ENCODE peak calls at places on chromosomes 6 and 20, in eight cellular contexts. A, S, I, M, U, P, W and R are unnamed samples.

GRCh38 chr20:63501818-63502670 is 3.2 kb upstream of the EEF1A2 start:
- DNase-seq in P (no peak), W (no peak), S (peak; percentile 16), U (no peak), M (no peak), A (no peak), I (peak; percentile 56), R (no peak)

GRCh38 chr6:128161839-128162238 is 261.0 kb upstream of the THEMIS start:
- DNase-seq in W (no peak), M (no peak), U (no peak), P (no peak), I (no peak), S (no peak), A (no peak), R (no peak)

GRCh38 chr6:16591681-16592549 is 169.3 kb downstream of the ATXN1 start:
- DNase-seq in A (no peak), I (no peak), S (no peak), W (no peak), M (no peak), U (no peak), P (no peak), R (no peak)

GRCh38 chr6:106254636-106255035 is 70.9 kb downstream of the ATG5 start:
- DNase-seq in U (no peak), W (no peak), A (no peak), S (peak; percentile 70), P (no peak), I (peak; percentile 11), M (no peak), R (no peak)

GRCh38 chr6:30712441-30712840 is 4.6 kb downstream of the MDC1 start:
- DNase-seq in S (no peak), P (no peak), M (no peak), W (no peak), A (no peak), I (no peak), U (no peak), R (no peak)

GRCh38 chr6:163391983-163392382 is 22.5 kb upstream of the QKI start:
- DNase-seq in M (no peak), A (no peak), W (no peak), I (no peak), S (no peak), P (no peak), U (no peak), R (no peak)

GRCh38 chr6:79170431-79170830 is 64.1 kb downstream of the HMGN3 start:
- DNase-seq in A (no peak), P (no peak), M (no peak), W (no peak), I (no peak), S (no peak), U (no peak), R (no peak)

GRCh38 chr6:135212020-135212806 is 31.1 kb downstream of the MYB start:
- DNase-seq in P (peak; percentile 2), M (no peak), S (peak; percentile 56), I (no peak), U (no peak), A (no peak), W (no peak), R (no peak)

GRCh38 chr20:1299522-1299921 is 29.4 kb downstream of the SDCBP2 start:
- DNase-seq in I (peak; percentile 16), M (no peak), A (no peak), P (peak; percentile 37), W (no peak), U (no peak), S (no peak), R (no peak)

GRCh38 chr6:31945507-31946369 is at the start of gene CFB:
- DNase-seq in W (peak; percentile 84), P (peak; percentile 96), M (peak; percentile 56), I (no peak), U (peak; percentile 100), A (peak; percentile 83), S (peak; percentile 86), R (peak; percentile 90)
- TF ChIP-seq POLR2A in W (peak; percentile 33), P (no peak), M (no peak), I (no peak), U (no peak), A (peak; percentile 63), S (no peak), R (no peak)

DNA sequence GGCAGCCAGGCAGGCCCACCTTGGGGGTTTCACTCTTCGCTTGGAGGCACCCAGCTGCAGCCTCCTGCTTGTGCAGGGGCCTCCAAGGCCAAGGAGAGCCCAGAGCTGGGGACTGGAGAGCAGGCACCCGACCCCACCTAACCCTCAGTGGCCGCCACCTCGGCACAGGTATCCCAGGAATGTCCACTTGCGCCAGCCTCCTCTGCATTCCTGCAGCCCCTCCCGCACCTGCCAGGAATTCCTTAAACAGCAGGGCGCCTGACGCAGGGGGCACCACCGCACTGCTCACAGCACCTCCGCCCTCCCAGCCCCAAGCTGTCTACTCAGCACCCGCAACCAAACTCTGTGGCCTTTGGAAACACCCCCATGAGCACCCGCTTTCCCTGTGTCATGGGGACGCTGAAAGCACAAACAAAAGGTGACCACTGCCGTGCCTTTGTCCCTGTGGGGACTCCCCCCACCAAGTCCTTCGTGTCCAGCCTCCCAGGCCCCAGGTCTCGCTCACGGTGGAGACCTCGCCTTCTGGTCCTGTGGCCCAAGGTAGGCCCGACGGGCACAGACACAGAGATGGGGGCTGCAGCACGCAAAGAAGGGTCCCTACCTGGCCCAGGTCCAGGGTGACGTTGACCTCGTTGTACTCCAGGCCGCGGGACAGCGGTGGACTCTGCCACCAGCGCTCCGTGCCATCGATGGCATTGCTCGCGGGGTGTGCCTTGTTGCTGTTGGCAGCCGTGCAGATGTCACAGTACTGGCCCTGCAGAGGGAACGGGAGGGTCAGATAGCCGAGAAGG is 5.1 kb downstream of the LAMA5 start:
- DNase-seq in S (no peak), I (no peak), P (no peak), A (peak; percentile 26), U (peak; percentile 60), M (no peak), W (peak; percentile 20), R (peak; percentile 40)
- TF ChIP-seq POLR2A in S (no peak), I (no peak), P (no peak), A (no peak), U (no peak), M (no peak), W (no peak), R (no peak)

GRCh38 chr6:33416386-33417126 is 1.4 kb downstream of the CUTA start:
- DNase-seq in W (no peak), P (no peak), I (no peak), U (no peak), S (peak; percentile 55), A (no peak), M (no peak), R (peak; percentile 21)
- TF ChIP-seq POLR2A in W (no peak), P (no peak), I (no peak), U (no peak), S (no peak), A (no peak), M (no peak), R (no peak)

GRCh38 chr6:142152731-142153130 is 5.7 kb downstream of the VTA1 start:
- DNase-seq in A (no peak), P (no peak), S (peak; percentile 82), I (no peak), M (peak; percentile 10), U (no peak), W (no peak), R (no peak)

DNA sequence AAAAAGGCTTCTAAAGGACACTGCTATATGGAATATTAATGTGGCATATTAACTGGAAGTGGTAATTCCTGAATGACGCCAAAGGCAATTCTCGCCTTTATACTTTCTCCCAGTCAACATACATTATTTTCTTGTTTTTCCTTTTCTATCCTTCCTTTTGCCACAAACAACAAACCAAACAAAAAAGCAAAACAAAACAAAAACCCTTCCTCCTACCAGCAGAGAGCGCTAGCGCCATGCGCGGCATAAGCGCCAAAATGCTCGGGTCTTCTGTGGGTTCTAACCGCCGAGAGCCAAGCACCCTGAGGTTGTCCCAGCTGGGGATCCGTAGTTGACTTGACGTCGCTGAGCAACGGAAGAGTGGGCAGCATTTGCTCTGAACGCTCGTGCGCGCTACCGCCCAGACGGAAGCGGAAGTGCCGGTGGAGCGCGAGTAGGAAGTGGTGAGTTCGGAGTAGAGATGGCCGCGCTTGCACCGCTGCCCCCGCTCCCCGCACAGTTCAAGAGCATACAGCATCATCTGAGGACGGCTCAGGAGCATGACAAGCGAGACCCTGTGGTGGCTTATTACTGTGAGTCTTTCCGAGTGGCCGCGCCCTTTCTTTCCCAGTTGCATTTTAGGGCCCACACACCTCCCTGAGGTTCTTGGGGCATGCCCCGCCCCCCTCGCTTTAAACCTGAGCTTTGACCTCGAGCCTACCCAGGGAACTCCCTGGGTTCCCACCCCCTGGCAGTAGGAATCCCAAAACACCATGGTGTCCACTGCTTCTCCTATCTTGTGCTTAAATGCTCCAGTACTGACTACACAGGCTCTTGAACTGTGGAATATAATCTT is at the start of the genes NMBR and VTA1:
- DNase-seq in U (peak; percentile 100), P (peak; percentile 49), S (peak; percentile 100), W (peak; percentile 97), A (peak; percentile 98), I (peak; percentile 100), M (peak; percentile 99), R (peak; percentile 97)
- TF ChIP-seq POLR2A in U (peak; percentile 98), P (peak; percentile 77), S (peak; percentile 56), W (peak; percentile 33), A (no peak), I (peak; percentile 94), M (peak; percentile 90), R (peak; percentile 5)

GRCh38 chr20:37344506-37345338 is 1.2 kb upstream of the SRC start:
- DNase-seq in W (no peak), A (peak; percentile 84), M (no peak), S (no peak), U (peak; percentile 77), P (no peak), I (no peak), R (no peak)

GRCh38 chr20:37346526-37347346 is 796 bp downstream of the SRC start:
- DNase-seq in A (no peak), I (no peak), M (no peak), P (no peak), U (no peak), S (no peak), W (no peak), R (peak; percentile 65)

GRCh38 chr20:37343994-37344355 is 2.0 kb upstream of the SRC start:
- DNase-seq in M (no peak), I (no peak), W (no peak), A (no peak), P (no peak), U (no peak), S (no peak), R (no peak)

GRCh38 chr20:37346232-37346525 is 239 bp downstream of the SRC start:
- DNase-seq in W (no peak), U (no peak), P (no peak), M (no peak), I (no peak), A (no peak), S (no peak), R (no peak)

DNA sequence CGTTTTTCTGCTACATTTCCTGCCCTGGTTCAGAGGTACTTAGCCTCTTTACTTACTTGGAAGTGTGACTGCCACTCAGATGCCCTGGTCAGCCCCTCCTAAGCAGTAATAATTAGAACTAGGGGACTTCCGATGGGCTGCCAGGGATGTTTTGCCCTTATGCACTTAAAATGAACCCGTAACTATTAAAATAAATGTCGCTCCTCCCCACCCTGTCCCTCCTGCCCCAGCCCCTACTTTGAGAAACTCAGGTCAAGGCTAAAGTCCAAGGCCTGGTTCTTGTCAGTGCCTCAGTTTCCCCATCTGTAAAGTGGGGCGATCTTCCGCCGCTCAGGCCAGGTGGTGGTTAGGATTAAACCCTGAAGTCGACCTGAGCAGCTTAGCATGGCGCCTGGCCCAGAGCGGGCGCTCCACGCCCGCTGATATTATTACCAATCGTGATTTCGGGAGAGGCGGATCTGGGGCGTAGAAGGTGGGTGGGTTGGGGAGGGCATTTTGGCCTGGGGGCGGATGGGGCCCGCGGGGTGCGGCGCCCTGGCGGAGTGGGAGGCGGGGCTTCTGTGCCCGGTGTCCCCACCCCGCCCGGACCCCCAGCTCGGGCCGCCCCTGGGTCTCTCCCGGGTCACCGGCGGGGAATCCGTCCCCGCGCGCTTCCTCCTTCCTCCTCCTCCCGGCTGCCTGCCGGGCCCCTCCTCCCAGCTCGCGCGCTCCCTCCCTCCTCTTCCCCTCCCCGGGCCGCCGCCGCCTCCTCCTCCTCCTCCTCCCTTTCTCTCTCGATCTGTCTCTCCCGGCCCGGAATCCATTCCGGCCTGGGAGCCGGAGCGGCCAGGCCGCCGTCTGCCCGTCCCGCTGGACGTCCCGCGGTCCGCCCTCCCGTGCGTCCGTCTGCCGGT is at the start of gene SRC:
- DNase-seq in M (peak; percentile 53), W (peak; percentile 89), U (peak; percentile 74), P (peak; percentile 82), A (peak; percentile 84), I (peak; percentile 82), S (peak; percentile 60), R (peak; percentile 85)
- TF ChIP-seq POLR2A in M (peak; percentile 65), W (peak; percentile 64), U (peak; percentile 70), P (peak; percentile 94), A (peak; percentile 65), I (peak; percentile 66), S (peak; percentile 93), R (peak; percentile 32)